ENCODE peak calls at places on chromosome 15, in four cellular contexts. W is HCT116, S is K562, E is HepG2. K is an unnamed sample. For H3K4me1, the result is how much of the 10 kb centered on the place peaks cover.

GRCh38 chr15:84598250-84598649 is 2.6 kb upstream of the ZSCAN2 start:
- DNase-seq in W (no peak), S (no peak), E (no peak), K (no peak)

GRCh38 chr15:31606942-31607497 is 280.4 kb downstream of the KLF13 start:
- DNase-seq in W (no peak), S (no peak), E (no peak), K (no peak)

GRCh38 chr15:78266806-78267205 is 2.4 kb downstream of the DNAJA4 start:
- DNase-seq in W (no peak), S (no peak), E (no peak), K (no peak)

GRCh38 chr15:90860942-90861675 is 7.3 kb upstream of the FURIN start:
- DNase-seq in W (no peak), S (no peak), E (peak), K (no peak)

GRCh38 chr15:34318277-34319079 is 19.1 kb downstream of the SLC12A6 start:
- DNase-seq in W (peak), S (peak), E (peak), K (no peak)

GRCh38 chr15:32657198-32657886 is 15.8 kb downstream of the SCG5 start:
- DNase-seq in W (no peak), S (no peak), E (no peak), K (no peak)

GRCh38 chr15:89964555-89964954 is 36.6 kb upstream of the ZNF710 start:
- DNase-seq in W (no peak), S (no peak), E (no peak), K (no peak)

GRCh38 chr15:31468911-31469800 is 142.5 kb downstream of the KLF13 start:
- DNase-seq in W (no peak), S (no peak), E (no peak), K (no peak)

GRCh38 chr15:27570746-27571145 is 528.4 kb downstream of the OCA2 start:
- DNase-seq in W (no peak), S (no peak), E (no peak), K (no peak)

GRCh38 chr15:27576576-27576975 is 522.5 kb downstream of the OCA2 start:
- DNase-seq in W (no peak), S (no peak), E (peak), K (no peak)

GRCh38 chr15:27574541-27575054 is 524.5 kb downstream of the OCA2 start:
- DNase-seq in W (no peak), S (no peak), E (no peak), K (no peak)

GRCh38 chr15:27579738-27580137 is 519.4 kb downstream of the OCA2 start:
- DNase-seq in W (no peak), S (no peak), E (no peak), K (no peak)

DNA sequence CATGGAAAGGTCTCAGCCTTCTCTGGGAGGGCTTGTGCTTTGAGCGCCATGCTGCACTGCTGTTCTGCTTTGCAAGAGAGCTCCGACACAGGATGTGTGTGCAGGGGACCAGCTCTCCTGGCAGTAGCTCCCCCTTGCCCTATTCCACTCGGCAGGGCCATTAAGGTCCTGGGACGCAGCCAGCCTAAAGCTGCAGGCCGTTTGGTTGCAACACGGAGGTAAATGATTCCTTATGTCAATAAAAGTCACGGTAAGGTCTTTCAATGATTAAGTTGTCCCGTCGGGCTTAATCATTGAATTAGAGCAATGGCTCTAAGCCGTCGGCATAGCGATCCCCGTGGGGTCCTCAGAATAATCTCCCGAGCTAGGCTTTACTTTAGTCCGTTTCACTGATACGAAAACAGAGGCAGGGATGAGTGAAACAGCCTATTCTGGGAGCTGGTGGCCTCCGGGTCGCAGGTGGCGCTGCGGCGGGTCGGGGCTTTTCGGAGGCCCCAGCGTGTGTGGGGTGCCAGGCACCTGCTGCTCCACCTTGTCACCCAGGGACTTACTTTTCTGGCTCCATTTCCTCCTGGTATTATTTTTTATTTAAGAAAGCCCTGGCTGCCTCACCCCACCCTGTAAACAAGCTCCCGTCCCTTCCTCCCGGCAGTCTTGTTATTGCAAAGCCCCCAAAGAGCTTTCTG is 525.2 kb downstream of the OCA2 start:
- DNase-seq in W (no peak), S (no peak), E (no peak), K (no peak)
- H3K4me3 ChIP-seq in W (no peak), S (no peak), E (no peak), K (no peak)

DNA sequence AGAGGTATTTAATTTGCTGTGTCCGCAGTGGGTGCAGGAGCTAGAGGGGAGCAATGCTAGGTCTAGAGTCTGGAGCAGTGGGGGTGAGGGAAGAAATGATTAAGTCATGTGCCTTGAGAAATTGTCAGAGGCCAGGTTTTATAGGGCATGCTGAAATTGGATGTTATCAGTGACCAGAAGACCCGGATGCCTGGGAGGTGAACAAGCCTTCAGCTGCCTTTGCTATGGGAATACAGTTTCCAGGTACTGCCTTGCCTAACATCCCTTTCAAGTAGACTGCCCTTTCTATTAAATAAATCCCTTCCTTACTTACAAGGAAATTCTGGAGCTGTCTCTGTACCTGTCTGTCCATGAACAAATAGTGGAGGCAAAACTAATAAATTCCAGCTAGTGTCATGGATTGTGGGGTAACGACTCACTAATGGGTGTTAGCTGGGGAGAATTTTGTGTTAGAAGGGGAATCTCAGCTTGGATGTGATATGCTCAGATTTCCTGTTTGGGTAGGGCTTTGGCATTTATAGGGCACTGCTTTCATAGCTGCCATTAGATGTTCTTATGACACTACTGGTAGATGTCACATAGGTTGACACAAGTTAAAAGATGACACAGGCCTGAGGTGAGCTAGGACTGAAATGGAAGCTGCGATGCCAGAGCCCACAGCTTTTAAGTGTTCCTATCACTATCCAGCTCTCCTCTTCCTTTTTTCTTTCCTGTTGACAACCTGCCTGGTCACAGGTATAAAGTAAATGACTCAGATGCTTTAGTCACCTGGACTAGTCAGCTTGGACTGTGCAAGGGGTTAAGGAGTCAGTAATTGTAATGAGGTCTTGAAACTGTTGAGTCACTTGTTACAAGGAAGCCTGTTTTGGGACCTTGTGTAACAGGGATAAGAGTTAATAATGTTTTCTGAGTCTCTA is 21.3 kb downstream of the CHD2 start:
- DNase-seq in W (peak), S (no peak), E (no peak), K (no peak)
- TF ChIP-seq TCF7L2 in W (no peak), S (no peak), E (no peak), K (no peak)

DNA sequence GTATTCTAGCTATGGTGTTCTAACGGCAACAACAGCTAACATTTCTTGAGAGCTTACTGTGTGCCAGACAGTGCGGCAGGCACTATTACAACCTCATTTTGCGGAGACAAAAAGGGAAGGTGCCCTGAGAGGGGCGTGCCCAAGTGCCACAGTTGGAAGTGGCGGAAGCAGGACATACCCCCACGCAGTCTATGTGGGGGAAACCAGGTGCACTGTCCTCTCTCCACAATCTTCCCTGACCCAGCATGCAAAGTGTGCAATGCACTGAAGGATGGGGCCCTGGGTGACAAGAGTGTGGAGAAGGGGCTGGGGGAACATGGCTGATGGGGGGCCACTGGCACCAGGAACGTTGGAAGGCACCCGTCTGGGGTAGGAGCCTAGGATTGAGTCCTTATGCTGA is 8.6 kb downstream of the ANP32A start:
- DNase-seq in W (no peak), S (no peak), E (no peak), K (no peak)
- H3K4me1 ChIP-seq in W (under half), S (under half), E (half or more), K (half or more)

GRCh38 chr15:74174216-74174965 is 881 bp downstream of the ISLR start:
- DNase-seq in W (no peak), S (no peak), E (no peak), K (no peak)

GRCh38 chr15:74176262-74177208 is 3.0 kb downstream of the ISLR start:
- DNase-seq in W (no peak), S (no peak), E (no peak), K (no peak)

GRCh38 chr15:74173545-74174215 is at the start of gene ISLR:
- DNase-seq in W (no peak), S (no peak), E (no peak), K (no peak)

GRCh38 chr15:74175271-74176191 is 2.0 kb downstream of the ISLR start:
- DNase-seq in W (no peak), S (no peak), E (no peak), K (no peak)

DNA sequence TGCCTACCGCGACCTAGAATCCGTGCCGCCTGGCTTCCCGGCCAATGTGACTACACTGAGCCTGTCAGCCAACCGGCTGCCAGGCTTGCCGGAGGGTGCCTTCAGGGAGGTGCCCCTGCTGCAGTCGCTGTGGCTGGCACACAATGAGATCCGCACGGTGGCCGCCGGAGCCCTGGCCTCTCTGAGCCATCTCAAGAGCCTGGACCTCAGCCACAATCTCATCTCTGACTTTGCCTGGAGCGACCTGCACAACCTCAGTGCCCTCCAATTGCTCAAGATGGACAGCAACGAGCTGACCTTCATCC is 1.4 kb downstream of the ISLR start:
- DNase-seq in W (no peak), S (no peak), E (no peak), K (no peak)
- H3K4me3 ChIP-seq in W (no peak), S (no peak), E (no peak), K (no peak)

K was measured in Panc1.